ENCODE peak calls at places on chromosome 11, in five cellular contexts. L, R, S, M and G are unnamed samples.

GRCh38 chr11:103897156-103897555 is 139.3 kb upstream of the DDI1 start:
- ATAC-seq in L (no peak), R (no peak), S (no peak), M (no peak), G (no peak)

GRCh38 chr11:31959711-31960110 is 131.2 kb upstream of the RCN1 start:
- ATAC-seq in L (no peak), R (no peak), S (no peak), M (no peak), G (no peak)

GRCh38 chr11:67415501-67416304 is at the start of gene CARNS1:
- ATAC-seq in L (peak), R (no peak), S (peak), M (no peak), G (no peak)

GRCh38 chr11:4464216-4465159 is 15.4 kb downstream of the OR52K2 start:
- ATAC-seq in L (no peak), R (no peak), S (peak), M (no peak), G (no peak)

GRCh38 chr11:97158256-97158655 is 768.4 kb downstream of the JRKL start:
- ATAC-seq in L (no peak), R (no peak), S (no peak), M (no peak), G (peak)

GRCh38 chr11:10205928-10206327 is 88.1 kb downstream of the SBF2 start:
- ATAC-seq in L (peak), R (no peak), S (no peak), M (peak), G (no peak)

GRCh38 chr11:20008190-20008801 is 152.0 kb downstream of the DBX1 start:
- ATAC-seq in L (no peak), R (peak), S (no peak), M (no peak), G (no peak)

GRCh38 chr11:11069741-11070550 is 212.1 kb upstream of the ZBED5 start:
- ATAC-seq in L (no peak), R (no peak), S (no peak), M (no peak), G (no peak)

GRCh38 chr11:20089357-20089756 is 70.9 kb downstream of the DBX1 start:
- ATAC-seq in L (peak), R (no peak), S (no peak), M (no peak), G (no peak)

GRCh38 chr11:93849751-93850584 is 450 bp downstream of the VSTM5 start:
- ATAC-seq in L (peak), R (peak), S (no peak), M (peak), G (peak)

GRCh38 chr11:59040607-59041006 is 45.5 kb upstream of the GLYATL1B start:
- ATAC-seq in L (no peak), R (no peak), S (no peak), M (no peak), G (no peak)

GRCh38 chr11:87428266-87428665 is 390.5 kb downstream of the TMEM135 start:
- ATAC-seq in L (no peak), R (no peak), S (no peak), M (no peak), G (no peak)

GRCh38 chr11:87422566-87422965 is 384.8 kb downstream of the TMEM135 start:
- ATAC-seq in L (no peak), R (no peak), S (no peak), M (no peak), G (no peak)

GRCh38 chr11:87423161-87423560 is 385.4 kb downstream of the TMEM135 start:
- ATAC-seq in L (no peak), R (no peak), S (no peak), M (no peak), G (no peak)

GRCh38 chr11:87425943-87426342 is 388.2 kb downstream of the TMEM135 start:
- ATAC-seq in L (no peak), R (no peak), S (no peak), M (no peak), G (no peak)

GRCh38 chr11:87425391-87425790 is 387.7 kb downstream of the TMEM135 start:
- ATAC-seq in L (no peak), R (no peak), S (no peak), M (no peak), G (no peak)
- TF ChIP-seq POLR2A in L (no peak), R (no peak), S (no peak), M (no peak), G (no peak)

DNA sequence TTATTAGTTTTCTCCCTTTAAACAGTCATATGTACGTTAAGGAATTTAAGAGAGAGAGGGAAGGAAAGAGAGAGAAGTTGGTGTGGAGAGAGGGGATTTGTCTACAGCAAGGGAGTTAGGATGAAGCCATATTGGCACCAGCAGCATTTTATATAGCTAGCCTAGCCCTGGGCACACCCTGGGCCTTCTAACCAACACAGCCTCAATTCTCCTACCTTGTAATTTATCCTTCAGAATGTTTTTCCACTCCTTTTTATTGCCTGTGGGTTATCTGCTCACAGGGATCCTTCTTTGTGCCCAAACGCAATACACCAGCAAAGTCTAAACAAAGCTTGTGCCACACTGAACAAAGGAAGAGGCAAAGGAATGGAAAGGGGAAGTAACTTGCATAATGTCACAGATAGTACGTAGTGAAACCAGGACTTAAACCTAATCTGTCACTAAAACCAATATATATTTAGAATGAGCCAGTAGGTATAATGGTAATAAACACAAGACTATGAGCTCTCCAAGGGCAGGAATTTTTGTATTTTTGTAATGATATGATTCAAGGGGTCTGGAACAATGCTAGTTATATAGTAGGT is 613.8 kb upstream of the TENM4 start:
- ATAC-seq in L (no peak), R (no peak), S (no peak), M (no peak), G (no peak)
- TF ChIP-seq POLR2A in L (no peak), R (no peak), S (no peak), M (no peak), G (no peak)

GRCh38 chr11:64241175-64241429 is 207 bp downstream of the FKBP2 start:
- ATAC-seq in L (peak), R (peak), S (peak), M (no peak), G (peak)

GRCh38 chr11:64242920-64243854 is 2.3 kb downstream of the FKBP2 start:
- ATAC-seq in L (no peak), R (no peak), S (no peak), M (no peak), G (no peak)

GRCh38 chr11:64240467-64241174 is at the start of gene FKBP2:
- ATAC-seq in L (peak), R (peak), S (peak), M (peak), G (peak)

GRCh38 chr11:64239662-64240466 is 1.0 kb upstream of the FKBP2 start:
- ATAC-seq in L (no peak), R (no peak), S (no peak), M (no peak), G (no peak)

DNA sequence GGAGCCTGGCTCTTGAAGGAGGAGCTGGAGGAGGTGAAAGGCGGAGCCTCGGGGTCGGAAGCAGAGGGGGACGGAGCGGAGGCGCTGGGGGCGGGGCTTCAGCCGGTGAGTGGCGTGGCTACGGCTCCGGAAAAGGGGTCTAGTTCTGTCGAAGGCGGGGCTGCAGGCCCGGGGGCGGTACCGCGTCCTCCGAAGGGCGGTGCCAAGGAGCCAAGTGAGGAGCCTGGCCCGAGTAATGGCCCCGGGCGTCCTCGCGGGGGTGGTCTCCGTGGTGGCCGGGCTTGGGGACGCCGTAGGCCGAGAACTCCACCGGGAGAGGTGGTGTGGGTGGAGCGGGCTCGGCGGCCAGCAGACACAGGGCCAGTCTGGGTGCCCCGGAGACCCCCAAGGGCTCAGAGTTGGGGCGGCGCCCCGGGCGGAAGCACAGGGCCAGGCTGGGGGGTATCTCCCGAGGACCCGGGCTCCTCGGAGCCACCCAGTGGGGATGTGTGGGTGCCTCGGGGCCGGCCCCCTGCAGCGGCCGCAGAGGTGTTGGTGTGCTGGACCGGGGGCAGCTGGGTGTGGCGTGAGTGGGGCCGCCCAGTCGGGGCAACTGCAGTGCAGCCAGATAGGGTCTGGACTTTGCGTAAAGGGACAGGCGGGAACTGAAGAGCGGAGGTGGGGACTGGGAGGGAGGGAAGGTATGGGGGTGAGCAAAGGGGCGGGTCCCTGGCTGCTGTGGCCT is 697 bp downstream of the FKBP2 start:
- ATAC-seq in L (peak), R (no peak), S (peak), M (peak), G (peak)
- TF ChIP-seq POLR2A in L (no peak), R (peak), S (peak), M (peak), G (peak)

DNA sequence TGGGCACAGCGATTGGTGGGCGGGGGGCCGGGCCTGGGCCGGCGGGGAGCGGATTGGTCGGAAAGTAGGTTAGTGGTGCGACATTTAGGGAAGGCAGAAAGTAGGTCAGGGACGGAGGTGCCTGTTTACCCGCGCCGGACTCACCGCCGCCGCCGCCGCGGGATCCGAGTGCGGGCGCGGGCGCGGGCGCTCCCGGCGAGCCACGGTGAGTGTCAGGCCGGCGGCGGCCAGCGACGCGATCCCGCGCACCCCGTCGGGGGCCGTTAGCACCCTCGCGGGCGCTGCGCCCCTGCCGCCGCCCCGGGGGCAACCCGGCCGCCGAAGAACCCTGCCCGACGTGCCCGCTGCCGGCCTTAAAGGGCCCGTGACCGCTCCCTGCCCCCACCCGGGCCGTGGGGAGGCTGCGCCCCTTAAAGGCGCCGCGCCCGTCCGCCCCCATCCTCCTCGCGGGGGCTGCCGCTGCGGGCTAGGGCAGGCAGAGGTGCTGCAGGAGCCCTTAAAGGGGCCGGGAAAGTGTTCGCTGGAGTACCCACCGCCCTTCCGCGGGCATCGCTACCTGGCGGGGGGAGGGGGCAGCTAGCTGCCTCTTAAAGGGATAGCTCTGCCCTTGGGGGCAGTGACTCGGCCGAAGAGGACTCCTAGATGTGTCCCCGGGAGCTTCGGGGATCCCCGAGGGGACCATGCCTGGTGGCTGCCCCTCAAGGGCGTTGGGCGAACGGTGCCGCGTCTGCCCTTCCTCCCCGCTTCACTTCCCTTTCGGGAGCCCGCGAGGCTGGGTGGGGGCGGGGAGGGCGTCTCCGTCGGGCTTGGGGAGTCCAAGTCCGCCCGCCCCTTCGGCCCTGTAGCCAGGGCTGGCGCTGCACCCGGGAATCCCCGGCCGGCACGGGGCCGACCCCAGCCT is at the start of gene BMAL1:
- ATAC-seq in L (peak), R (peak), S (peak), M (peak), G (peak)
- TF ChIP-seq POLR2A in L (peak), R (no peak), S (no peak), M (peak), G (peak)

DNA sequence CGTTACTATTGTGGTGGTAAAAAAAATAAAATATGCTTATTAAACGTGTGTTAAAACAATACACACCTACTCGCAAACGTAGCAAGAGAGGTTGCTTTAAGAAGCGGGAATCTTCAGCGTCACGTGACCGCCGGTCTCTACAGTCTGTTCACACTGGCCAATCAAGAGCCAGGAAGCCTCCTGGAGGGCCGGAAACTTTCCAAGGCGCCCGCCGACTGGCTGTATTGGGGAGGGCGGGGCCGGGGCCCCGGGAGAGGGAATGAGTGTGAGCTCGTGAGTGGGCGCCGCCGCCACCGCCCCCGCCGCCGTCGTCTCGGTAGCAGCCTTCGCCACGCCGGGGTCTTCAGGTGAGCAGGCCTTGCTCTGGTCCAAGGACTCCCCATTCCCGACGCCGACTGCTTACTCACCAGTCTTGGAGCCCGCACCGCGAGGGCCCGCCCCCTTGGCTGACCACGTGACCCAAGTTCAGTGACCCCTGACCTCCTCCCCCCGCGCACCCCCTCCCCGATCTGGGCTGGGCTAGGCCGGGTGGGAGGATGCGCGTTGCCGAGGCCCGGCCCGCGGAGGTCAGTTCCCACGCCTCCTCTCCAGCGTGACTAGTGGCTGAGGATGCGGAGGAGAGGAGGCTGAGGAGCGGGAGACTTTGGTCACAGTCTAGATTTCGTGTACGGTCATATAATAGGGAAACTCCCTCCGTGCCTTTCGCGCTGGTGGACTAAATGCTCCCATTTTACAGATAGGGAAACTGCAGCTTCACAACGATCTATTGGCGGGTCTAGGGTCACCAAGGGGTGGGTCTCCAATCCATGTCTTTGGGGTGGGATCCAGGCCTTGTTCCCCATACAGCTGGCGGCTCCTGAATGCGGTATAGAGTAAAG is at the start of gene TAF6L:
- ATAC-seq in L (peak), R (peak), S (peak), M (peak), G (peak)
- TF ChIP-seq POLR2A in L (no peak), R (peak), S (peak), M (peak), G (peak)